ENCODE peak calls at places on chromosome 1, in nine cellular contexts. K, F, U, C, S, T, Z, Q and X are unnamed samples.

GRCh38 chr1:180178511-180179161 is 24.0 kb downstream of the QSOX1 start:
- DNase-seq in Q (no peak), Z (peak), C (no peak), T (peak), S (peak), U (peak), F (no peak), K (peak), X (peak)

GRCh38 chr1:166925791-166926483 is 49.4 kb downstream of the ILDR2 start:
- DNase-seq in Q (no peak), U (peak), C (no peak), S (peak), K (no peak), T (no peak), F (peak), Z (no peak), X (no peak)

GRCh38 chr1:47409311-47410085 is 6.6 kb upstream of the FOXE3 start:
- DNase-seq in S (peak), Z (no peak), U (peak), C (peak), Q (no peak), F (peak), T (no peak), K (no peak), X (no peak)

GRCh38 chr1:8351693-8352470 is 34.0 kb downstream of the SLC45A1 start:
- DNase-seq in Q (no peak), C (no peak), U (peak), F (no peak), Z (peak), T (no peak), K (peak), S (no peak), X (no peak)

GRCh38 chr1:64935551-64936158 is 30.7 kb downstream of the JAK1 start:
- DNase-seq in U (no peak), Q (no peak), F (no peak), T (no peak), K (no peak), C (no peak), S (no peak), Z (no peak), X (no peak)

GRCh38 chr1:5119496-5120234 is 465.3 kb downstream of the AJAP1 start:
- DNase-seq in T (no peak), U (peak), K (no peak), Z (peak), S (no peak), F (no peak), C (no peak), Q (no peak), X (no peak)

GRCh38 chr1:236067854-236068454 is 3.1 kb upstream of the NID1 start:
- DNase-seq in U (no peak), C (no peak), F (no peak), Z (no peak), K (no peak), T (no peak), Q (no peak), S (peak), X (no peak)

GRCh38 chr1:154206212-154206611 is at the start of gene CFAP141:
- DNase-seq in Z (no peak), Q (peak), U (peak), S (peak), F (no peak), T (no peak), K (no peak), C (no peak), X (no peak)

GRCh38 chr1:88685239-88685604 is 1.1 kb downstream of the PKN2 start:
- DNase-seq in S (no peak), T (no peak), K (no peak), C (no peak), Z (no peak), U (no peak), Q (no peak), F (no peak), X (no peak)

GRCh38 chr1:229410692-229411433 is 23.0 kb downstream of the ACTA1 start:
- DNase-seq in Z (peak), F (peak), U (peak), C (no peak), T (no peak), Q (no peak), K (no peak), S (peak), X (peak)

GRCh38 chr1:162279099-162279498 is 97.6 kb downstream of the SPATA46 start:
- DNase-seq in Z (no peak), S (no peak), C (no peak), Q (no peak), U (no peak), T (no peak), K (no peak), F (no peak), X (no peak)

GRCh38 chr1:117120774-117121588 is 568 bp downstream of the TRIM45 start:
- DNase-seq in T (peak), U (peak), Z (no peak), S (peak), Q (no peak), C (no peak), K (no peak), F (no peak), X (no peak)

GRCh38 chr1:218499021-218499691 is 154.0 kb downstream of the TGFB2 start:
- DNase-seq in F (peak), Q (no peak), T (no peak), Z (no peak), U (no peak), C (no peak), K (no peak), S (peak), X (no peak)
- H3K4me3 ChIP-seq in F (no peak), Q (no peak), T (no peak), Z (no peak), U (no peak), C (peak), K (no peak), S (peak), X (no peak)

GRCh38 chr1:30719406-30720270 is 3.7 kb downstream of the MATN1 start:
- DNase-seq in Q (no peak), F (no peak), T (no peak), S (peak), K (peak), Z (no peak), U (no peak), C (no peak), X (no peak)
- H3K4me3 ChIP-seq in Q (no peak), F (no peak), T (peak), S (no peak), K (peak), Z (no peak), U (no peak), C (peak), X (peak)

GRCh38 chr1:44616284-44616990 is 57.8 kb downstream of the TMEM53 start:
- DNase-seq in S (no peak), C (no peak), T (no peak), F (no peak), Q (no peak), U (no peak), K (no peak), Z (peak), X (no peak)

GRCh38 chr1:44616991-44617702 is 57.1 kb downstream of the TMEM53 start:
- DNase-seq in Z (peak), K (peak), F (no peak), U (peak), T (no peak), S (peak), C (no peak), Q (no peak), X (no peak)

GRCh38 chr1:44620072-44620471 is 54.2 kb downstream of the TMEM53 start:
- DNase-seq in F (no peak), K (no peak), S (no peak), Q (no peak), Z (no peak), T (no peak), C (no peak), U (no peak), X (no peak)

GRCh38 chr1:44619261-44619900 is 54.9 kb downstream of the TMEM53 start:
- DNase-seq in Z (no peak), U (no peak), F (peak), T (no peak), K (no peak), C (no peak), Q (no peak), S (peak), X (no peak)

DNA sequence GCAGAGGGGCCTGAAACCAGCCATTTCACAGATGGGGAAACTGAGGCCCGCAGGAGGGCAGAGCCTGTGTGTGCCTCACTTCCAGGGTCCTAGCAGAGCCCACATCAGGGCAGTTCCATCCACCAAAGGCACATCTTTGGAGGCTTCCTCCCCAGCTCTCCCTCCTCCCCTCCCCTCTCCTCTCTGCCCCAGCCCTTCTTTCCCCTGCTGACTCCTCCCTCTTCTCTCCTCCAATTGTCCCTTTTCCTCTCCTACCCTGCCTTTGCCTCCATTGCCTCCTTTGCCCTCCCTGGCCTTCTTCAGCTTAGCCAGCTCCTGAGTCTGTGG is 56.6 kb downstream of the TMEM53 start:
- DNase-seq in Z (no peak), Q (no peak), F (no peak), K (no peak), U (no peak), C (no peak), T (no peak), S (no peak), X (no peak)
- H3K4me3 ChIP-seq in Z (no peak), Q (no peak), F (no peak), K (no peak), U (no peak), C (no peak), T (no peak), S (no peak), X (no peak)

GRCh38 chr1:16644179-16645043 is 22.3 kb downstream of the RNU1-3 start:
- DNase-seq in T (peak), Z (peak), C (peak), Q (peak), S (peak), U (peak), F (peak), K (peak), X (peak)
- H3K4me3 ChIP-seq in T (peak), Z (peak), C (peak), Q (peak), S (peak), U (peak), F (peak), K (peak), X (peak)

GRCh38 chr1:76868916-76869315 is 1.6 kb downstream of the ST6GALNAC5 start:
- DNase-seq in K (no peak), Q (peak), C (no peak), U (peak), T (no peak), F (no peak), S (no peak), Z (peak), X (no peak)
- H3K4me3 ChIP-seq in K (no peak), Q (no peak), C (peak), U (peak), T (peak), F (peak), S (no peak), Z (no peak), X (no peak)

DNA sequence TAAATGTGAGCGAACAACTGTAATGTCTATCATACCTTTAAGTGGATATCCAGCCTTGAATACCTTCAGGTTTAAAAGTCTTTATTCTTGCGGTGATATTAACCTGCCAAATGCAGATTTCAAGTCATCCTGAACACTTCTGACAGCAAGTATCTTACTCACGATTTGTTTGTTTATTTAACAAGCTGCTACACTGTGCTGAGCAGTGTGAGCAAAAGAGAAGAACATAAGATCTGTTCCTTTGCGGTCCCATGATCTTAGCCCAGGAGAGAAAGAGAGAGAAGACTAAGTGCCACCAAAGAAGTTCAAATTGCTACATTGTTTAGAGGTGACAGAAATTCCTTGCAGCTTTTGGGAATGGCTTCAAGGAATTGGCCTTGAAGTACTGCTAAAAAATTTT is 9.5 kb upstream of the IL24 start:
- DNase-seq in K (no peak), Z (no peak), F (no peak), U (no peak), Q (no peak), S (peak), C (no peak), T (no peak), X (no peak)
- H3K4me3 ChIP-seq in K (no peak), Z (no peak), F (no peak), U (no peak), Q (no peak), S (no peak), C (no peak), T (no peak), X (no peak)

DNA sequence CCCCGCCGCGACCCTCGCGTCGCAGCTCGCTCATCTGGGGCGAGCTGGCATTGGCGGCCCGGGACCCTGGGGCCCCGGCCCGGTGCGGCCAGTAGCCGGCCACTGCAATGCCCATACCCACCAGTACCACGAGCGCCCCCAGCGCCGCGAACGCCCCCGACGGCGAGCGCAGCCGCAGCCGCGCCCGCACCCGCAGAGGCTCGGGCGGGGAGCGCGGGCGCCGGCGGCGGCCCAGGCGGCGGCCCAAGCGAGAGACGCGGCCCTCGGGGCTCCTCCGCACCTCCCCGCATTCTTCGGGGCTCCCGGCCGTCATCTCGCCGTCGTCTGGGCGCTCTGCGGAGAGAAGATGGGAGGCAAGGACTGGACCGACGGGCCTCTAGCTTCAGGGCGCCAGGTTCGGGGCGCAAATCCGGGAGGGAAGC is 2.2 kb downstream of the TMEM200B start:
- DNase-seq in Q (no peak), S (no peak), U (no peak), C (no peak), Z (no peak), F (no peak), T (no peak), K (no peak), X (no peak)
- H3K4me3 ChIP-seq in Q (peak), S (peak), U (no peak), C (peak), Z (no peak), F (peak), T (no peak), K (peak), X (peak)

DNA sequence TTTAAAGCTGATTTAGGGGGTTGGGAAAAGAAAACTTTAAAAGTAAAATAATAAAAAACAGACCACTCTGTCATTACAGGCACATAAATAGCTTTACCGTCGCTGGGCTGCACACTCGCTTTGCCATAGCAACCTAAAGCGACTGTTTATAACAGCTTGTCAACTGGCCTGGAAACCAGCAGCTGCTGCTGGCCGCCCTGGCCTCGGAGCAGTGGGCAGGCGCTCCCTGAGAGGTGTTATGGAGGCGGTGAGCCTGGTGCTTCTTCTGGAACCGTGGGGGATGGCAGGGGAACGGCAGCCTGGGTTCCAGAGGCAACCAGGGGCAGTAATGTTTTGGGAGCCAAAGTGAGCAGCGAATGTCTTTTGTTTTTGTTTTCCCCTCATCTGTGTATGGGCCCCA is 45.7 kb downstream of the ATP2B4 start:
- DNase-seq in Z (peak), Q (no peak), F (no peak), K (no peak), U (no peak), C (peak), T (no peak), S (peak), X (no peak)
- H3K4me3 ChIP-seq in Z (no peak), Q (no peak), F (no peak), K (no peak), U (no peak), C (no peak), T (no peak), S (no peak), X (no peak)

GRCh38 chr1:215543191-215543606 is 23.9 kb upstream of the KCTD3 start:
- DNase-seq in K (no peak), U (no peak), T (no peak), Q (no peak), C (no peak), F (no peak), S (peak), Z (no peak), X (peak)
- H3K4me3 ChIP-seq in K (no peak), U (no peak), T (no peak), Q (no peak), C (no peak), F (no peak), S (no peak), Z (no peak), X (no peak)